ENCODE peak calls at places on chromosomes 13 and 19, in four cellular contexts. T, N, H and X are unnamed samples.

GRCh38 chr13:96141032-96141431 is 51.1 kb downstream of the HS6ST3 start:
- DNase-seq in T (no peak), N (no peak), H (peak; percentile 20), X (no peak)

GRCh38 chr19:45640849-45641273 is 1.7 kb upstream of the EML2 start:
- DNase-seq in T (peak; percentile 97), N (peak; percentile 43), H (peak; percentile 13), X (no peak)

GRCh38 chr19:35120492-35120891 is 4.9 kb downstream of the FXYD3 start:
- DNase-seq in T (no peak), N (no peak), H (no peak), X (no peak)

GRCh38 chr19:16969127-16969526 is 57.5 kb downstream of the CPAMD8 start:
- DNase-seq in T (no peak), N (no peak), H (peak; percentile 25), X (no peak)

GRCh38 chr13:91375119-91375729 is 23.2 kb upstream of the GPC5 start:
- DNase-seq in T (no peak), N (peak; percentile 79), H (no peak), X (no peak)

GRCh38 chr19:2422951-2423880 is 4.2 kb downstream of the TIMM13 start:
- DNase-seq in T (no peak), N (no peak), H (no peak), X (no peak)

GRCh38 chr13:113115363-113116205 is 7.0 kb upstream of the F10 start:
- DNase-seq in T (peak; percentile 33), N (no peak), H (no peak), X (no peak)

GRCh38 chr19:55365922-55366321 is 2.9 kb upstream of the GARIN5B start:
- DNase-seq in T (no peak), N (no peak), H (no peak), X (no peak)

GRCh38 chr19:39236527-39236926 is 8.3 kb downstream of the IFNL3 start:
- DNase-seq in T (no peak), N (no peak), H (no peak), X (no peak)

GRCh38 chr19:19461306-19461670 is 54.1 kb downstream of the TSSK6 start:
- DNase-seq in T (no peak), N (no peak), H (no peak), X (no peak)

GRCh38 chr13:114107686-114108081 is 24.7 kb downstream of the RASA3 start:
- DNase-seq in T (no peak), N (no peak), H (no peak), X (peak; percentile 70)

GRCh38 chr19:45424191-45425058 is 708 bp upstream of the ERCC1 start:
- DNase-seq in T (peak; percentile 76), N (peak; percentile 69), H (peak; percentile 86), X (peak; percentile 95)

GRCh38 chr13:43364210-43365041 is 341.0 kb downstream of the DNAJC15 start:
- DNase-seq in T (no peak), N (no peak), H (no peak), X (peak; percentile 93)

GRCh38 chr13:31749929-31750328 is 10.6 kb downstream of the RXFP2 start:
- DNase-seq in T (no peak), N (no peak), H (no peak), X (peak; percentile 20)

GRCh38 chr19:35347171-35347929 is at the start of gene FFAR1:
- DNase-seq in T (peak; percentile 38), N (peak; percentile 4), H (no peak), X (no peak)

GRCh38 chr19:14146789-14147216 is 10.4 kb upstream of the ASF1B start:
- DNase-seq in T (no peak), N (no peak), H (no peak), X (no peak)

GRCh38 chr13:61768175-61768574 is 352.5 kb upstream of the PCDH20 start:
- DNase-seq in T (no peak), N (no peak), H (no peak), X (no peak)

GRCh38 chr19:50967924-50968708 is 1.3 kb downstream of the KLK6 start:
- DNase-seq in T (no peak), N (no peak), H (no peak), X (no peak)

GRCh38 chr19:48473161-48473966 is 4.2 kb downstream of the CYTH2 start:
- DNase-seq in T (no peak), N (no peak), H (no peak), X (no peak)

GRCh38 chr13:94534171-94534570 is 54.7 kb upstream of the DCT start:
- DNase-seq in T (no peak), N (no peak), H (no peak), X (no peak)

GRCh38 chr13:110262494-110262893 is 44.5 kb downstream of the COL4A1 start:
- DNase-seq in T (no peak), N (no peak), H (no peak), X (peak; percentile 77)

GRCh38 chr19:10871711-10872550 is 578 bp downstream of the CARM1 start:
- DNase-seq in T (no peak), N (peak; percentile 67), H (no peak), X (peak; percentile 12)

GRCh38 chr13:73321039-73321438 is 262.2 kb downstream of the KLF5 start:
- DNase-seq in T (no peak), N (no peak), H (no peak), X (no peak)

GRCh38 chr19:16330811-16331690 is 6.4 kb downstream of the KLF2 start:
- DNase-seq in T (no peak), N (no peak), H (no peak), X (no peak)

GRCh38 chr13:109146912-109147624 is 517.7 kb downstream of the MYO16 start:
- DNase-seq in T (no peak), N (no peak), H (no peak), X (peak; percentile 83)

DNA sequence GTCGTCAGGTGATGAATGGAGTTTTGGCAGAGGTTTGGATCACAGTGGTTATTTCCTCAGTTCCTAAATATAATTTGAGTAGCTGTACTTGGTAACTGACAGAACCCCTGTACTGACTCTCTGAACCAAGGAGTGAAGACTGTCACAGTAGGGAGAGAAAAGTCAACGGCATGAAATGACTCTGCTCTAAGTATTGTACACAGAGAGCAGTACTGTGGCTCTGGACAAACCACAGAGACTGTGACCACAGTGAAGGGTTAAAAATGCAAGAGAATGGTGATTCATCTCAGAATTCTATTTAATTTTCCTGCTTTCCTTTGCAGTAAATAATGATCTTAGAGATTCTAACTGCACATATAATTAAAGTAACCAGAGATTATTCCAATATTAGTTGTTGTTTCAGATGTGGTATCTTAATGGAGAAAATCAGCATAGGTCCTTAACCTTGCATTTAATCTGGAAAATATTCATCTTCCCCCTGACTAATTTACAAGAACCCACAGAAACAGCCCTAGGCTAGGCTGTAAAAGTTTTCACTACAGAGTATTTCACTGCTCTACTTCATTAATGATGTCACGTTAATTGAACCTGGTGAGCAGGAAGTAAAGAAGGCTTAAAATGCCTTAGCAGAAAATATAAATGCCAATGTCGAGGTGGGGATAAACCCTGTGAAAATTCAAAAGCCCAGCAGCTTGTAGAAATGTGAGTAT is 221.9 kb downstream of the LIG4 start:
- DNase-seq in T (no peak), N (peak; percentile 27), H (no peak), X (no peak)
- TF ChIP-seq JUN in T (no peak), N (no peak), H (no peak), X (no peak)

GRCh38 chr19:7595466-7596133 is at the start of gene CAMSAP3:
- DNase-seq in T (peak; percentile 91), N (peak; percentile 92), H (peak; percentile 64), X (no peak)
- H3K27ac ChIP-seq in T (no peak within 1 kb of the TSS), N (no peak within 1 kb of the TSS), H (peak within 1 kb of the TSS; percentile 74), X (no peak within 1 kb of the TSS)

GRCh38 chr19:37078717-37079032 is 442 bp downstream of the ZNF420 start:
- DNase-seq in T (no peak), N (no peak), H (no peak), X (no peak)
- H3K79me2 ChIP-seq in T (peaks cover 4% of the 10 kb centered on the region), N (peaks cover 30% of the 10 kb centered on the region), H (peaks cover 8% of the 10 kb centered on the region), X (peaks cover 8% of the 10 kb centered on the region)

DNA sequence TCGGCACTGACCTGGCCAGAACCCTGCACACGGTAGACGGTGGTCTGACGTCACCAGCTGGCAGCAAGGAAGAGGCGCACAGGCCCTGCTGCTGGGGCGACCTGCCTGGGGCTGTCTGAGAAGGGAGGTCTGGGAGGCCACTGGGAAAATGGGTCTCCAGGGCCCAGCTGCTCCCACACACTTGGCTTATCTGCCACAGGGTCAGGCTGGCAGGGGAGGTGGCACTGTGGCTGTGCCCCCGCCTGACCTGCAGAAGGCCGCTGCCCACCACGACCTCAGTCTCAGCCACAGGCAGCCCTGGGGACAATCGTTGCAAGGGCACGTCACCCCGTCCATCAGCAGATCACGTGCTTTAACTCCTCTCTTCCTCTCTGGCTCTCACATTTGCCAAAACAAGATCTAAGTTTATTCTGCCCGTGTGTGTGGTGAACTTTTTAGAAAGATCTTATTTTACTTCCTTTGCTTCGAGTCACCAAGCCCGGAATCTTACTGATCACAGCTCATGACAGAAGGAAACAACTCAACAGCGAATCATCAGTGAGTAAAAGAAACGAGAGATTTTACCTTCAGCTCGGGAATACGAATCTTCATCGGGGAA is 45.2 kb upstream of the RANBP3 start:
- DNase-seq in T (no peak), N (no peak), H (no peak), X (peak; percentile 62)
- TF ChIP-seq JUN in T (no peak), N (no peak), H (no peak), X (no peak)

DNA sequence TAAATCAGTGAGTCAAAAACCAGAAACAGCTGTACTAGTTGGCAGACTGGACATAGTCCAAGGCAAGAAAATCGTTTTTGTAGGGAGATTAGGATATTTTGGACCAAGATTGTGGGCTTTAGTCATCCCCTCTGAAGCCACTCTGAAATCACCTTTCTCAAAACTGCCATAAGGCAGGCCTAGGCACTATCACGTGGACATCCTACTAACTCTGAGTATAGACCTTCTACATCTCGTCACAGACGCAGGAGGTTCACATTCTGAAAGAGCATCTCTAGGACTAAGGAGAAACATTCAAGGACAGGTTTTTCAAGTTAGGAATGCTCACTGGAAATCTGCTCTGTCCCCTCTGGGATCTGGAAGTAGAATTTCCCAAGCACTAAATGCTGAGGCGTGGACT is 2.4 kb upstream of the RUBCNL start:
- DNase-seq in T (no peak), N (no peak), H (no peak), X (no peak)
- H3K27ac ChIP-seq in T (no peak overlapping the region), N (no peak overlapping the region), H (no peak overlapping the region), X (no peak overlapping the region)